ENCODE peak calls at places on chromosomes 7 and 10, in seven cellular contexts. C is body of pancreas, W is nephron progenitor cell, O is posterior cingulate gyrus, I is foreskin melanocyte, F is kidney epithelial cell, M is erythroblast. E is an unnamed sample.

GRCh38 chr10:97192952-97193435 is 7.2 kb upstream of the SLIT1 start:
- DNase-seq in O (no peak), W (no peak), I (no peak), C (no peak), F (no peak), M (no peak), E (no peak)

GRCh38 chr7:122269241-122269640 is 35.3 kb downstream of the FEZF1 start:
- DNase-seq in M (no peak), O (no peak), C (no peak), F (no peak), W (no peak), I (no peak), E (no peak)

GRCh38 chr10:62083868-62084267 is 182.4 kb downstream of the ARID5B start:
- DNase-seq in I (no peak), C (peak), O (no peak), F (no peak), M (no peak), W (no peak), E (peak)

GRCh38 chr7:130492519-130493274 is 812 bp downstream of the MEST start:
- DNase-seq in C (peak), M (no peak), O (no peak), F (no peak), W (no peak), I (no peak), E (peak)

GRCh38 chr10:132601567-132601966 is 64.0 kb downstream of the INPP5A start:
- DNase-seq in O (no peak), W (no peak), C (no peak), M (no peak), I (peak), F (no peak), E (no peak)

GRCh38 chr7:140646931-140647647 is 6.5 kb upstream of the DENND2A start:
- DNase-seq in C (peak), O (peak), W (peak), I (peak), F (no peak), M (peak), E (peak)

GRCh38 chr7:107728276-107728675 is 15.7 kb upstream of the CBLL1 start:
- DNase-seq in W (no peak), O (no peak), C (no peak), I (no peak), F (no peak), M (no peak), E (no peak)

GRCh38 chr7:158824028-158824427 is 5.3 kb downstream of the ESYT2 start:
- DNase-seq in I (no peak), M (peak), O (no peak), W (no peak), F (no peak), C (no peak), E (no peak)

GRCh38 chr10:58028597-58029366 is 238.9 kb downstream of the IPMK start:
- DNase-seq in W (no peak), C (no peak), M (no peak), O (no peak), I (no peak), F (peak), E (no peak)

GRCh38 chr7:80273327-80273726 is 138.7 kb downstream of the GNAI1 start:
- DNase-seq in C (no peak), O (no peak), W (no peak), F (no peak), I (no peak), M (no peak), E (no peak)

GRCh38 chr7:721619-722248 is 4.8 kb upstream of the DNAAF5 start:
- DNase-seq in W (no peak), O (no peak), C (no peak), F (no peak), I (no peak), M (no peak), E (no peak)

GRCh38 chr7:96116173-96116572 is 205.7 kb downstream of the SLC25A13 start:
- DNase-seq in I (no peak), W (no peak), C (no peak), M (no peak), O (no peak), F (no peak), E (no peak)

GRCh38 chr7:28988818-28989595 is 30.9 kb upstream of the TRIL start:
- DNase-seq in W (no peak), O (no peak), I (peak), F (peak), M (no peak), C (peak), E (no peak)

GRCh38 chr10:14681305-14681704 is 93.4 kb downstream of the FAM107B start:
- DNase-seq in O (no peak), C (no peak), M (no peak), I (no peak), F (no peak), W (no peak), E (no peak)

GRCh38 chr10:119537953-119538630 is 4.4 kb downstream of the RGS10 start:
- DNase-seq in W (no peak), C (no peak), O (no peak), F (no peak), M (no peak), I (no peak), E (no peak)

GRCh38 chr7:2299131-2299829 is 15.0 kb downstream of the SNX8 start:
- DNase-seq in M (no peak), O (no peak), F (no peak), W (no peak), I (peak), C (peak), E (no peak)

GRCh38 chr10:94936721-94937120 is 1.7 kb upstream of the CYP2C9 start:
- DNase-seq in M (no peak), C (no peak), W (no peak), O (no peak), I (no peak), F (no peak), E (no peak)

GRCh38 chr7:41890631-41891265 is 187.9 kb upstream of the INHBA start:
- DNase-seq in C (no peak), F (no peak), I (no peak), M (no peak), O (no peak), W (no peak), E (no peak)

GRCh38 chr10:24008164-24009066 is 200.5 kb upstream of the KIAA1217 start:
- DNase-seq in W (peak), I (no peak), F (peak), C (no peak), M (no peak), O (no peak), E (no peak)

GRCh38 chr7:24284699-24285506 is 913 bp downstream of the NPY start:
- DNase-seq in I (no peak), W (peak), M (no peak), F (no peak), C (peak), O (no peak), E (no peak)

GRCh38 chr10:44935961-44936285 is 23.7 kb upstream of the RASSF4 start:
- DNase-seq in I (no peak), C (no peak), F (no peak), O (no peak), W (no peak), M (no peak), E (no peak)

GRCh38 chr10:95431900-95432342 is 129.2 kb downstream of the SORBS1 start:
- DNase-seq in M (no peak), I (no peak), O (no peak), F (peak), W (no peak), C (no peak), E (no peak)

GRCh38 chr7:157339777-157340677 is 3.2 kb downstream of the DNAJB6 start:
- DNase-seq in F (no peak), M (peak), W (peak), C (peak), I (peak), O (peak), E (peak)

E was measured in testis.